ENCODE peak calls at places on chromosomes 12 and 14, in five cellular contexts. K is effector memory CD4-positive, alpha-beta T cell; L is fibroblast of lung; R is K562; A is adipocyte. O is an unnamed sample.
A peak's percentile ranks its signal among the peaks of the same experiment; 100 is the strongest.

GRCh38 chr12:106195638-106196037 is 52.2 kb downstream of the CKAP4 start:
- DNase-seq in R (no peak), A (peak; percentile 97), K (no peak), L (peak; percentile 69), O (peak; percentile 81)

GRCh38 chr12:13165578-13166120 is 30.9 kb upstream of the EMP1 start:
- DNase-seq in K (peak; percentile 17), A (peak; percentile 38), R (no peak), L (peak; percentile 79), O (no peak)

GRCh38 chr12:87671757-87672156 is 357.4 kb downstream of the C12orf50 start:
- DNase-seq in A (no peak), L (peak; percentile 88), R (no peak), K (no peak), O (no peak)

GRCh38 chr12:118164798-118165486 is 29.0 kb downstream of the PEBP1 start:
- DNase-seq in R (peak; percentile 25), A (peak; percentile 62), L (no peak), K (no peak), O (no peak)

GRCh38 chr14:100623961-100624360 is 36.7 kb upstream of the BEGAIN start:
- DNase-seq in A (no peak), L (no peak), K (no peak), R (no peak), O (no peak)

GRCh38 chr12:64669270-64669842 is 59.1 kb downstream of the RASSF3 start:
- DNase-seq in R (no peak), K (peak; percentile 47), A (no peak), L (no peak), O (no peak)

GRCh38 chr14:104885973-104886689 is 21.1 kb downstream of the CEP170B start:
- DNase-seq in K (no peak), R (no peak), A (no peak), L (no peak), O (no peak)

GRCh38 chr14:99515301-99516155 is 34.3 kb downstream of the CCNK start:
- DNase-seq in A (no peak), K (no peak), L (no peak), R (no peak), O (no peak)

GRCh38 chr14:105315941-105316562 is 1.5 kb downstream of the PACS2 start:
- DNase-seq in R (no peak), K (no peak), L (no peak), A (peak; percentile 7), O (no peak)

GRCh38 chr12:32296541-32296940 is 102.8 kb upstream of the FGD4 start:
- DNase-seq in L (no peak), R (no peak), K (no peak), A (no peak), O (no peak)

GRCh38 chr12:53298154-53298553 is 1.3 kb upstream of the MYG1 start:
- DNase-seq in K (no peak), L (peak; percentile 80), R (no peak), A (peak; percentile 83), O (no peak)

GRCh38 chr14:66072190-66072905 is 413.8 kb upstream of the CCDC196 start:
- DNase-seq in K (no peak), A (no peak), L (no peak), R (no peak), O (no peak)

GRCh38 chr12:94163850-94164249 is 15.5 kb downstream of the PLXNC1 start:
- DNase-seq in A (no peak), L (no peak), R (no peak), K (no peak), O (no peak)

GRCh38 chr12:57152408-57153038 is 5.1 kb upstream of the LRP1-AS start:
- DNase-seq in K (no peak), R (no peak), L (peak; percentile 65), A (peak; percentile 61), O (peak; percentile 51)

GRCh38 chr14:77965919-77966435 is 166.1 kb downstream of the ADCK1 start:
- DNase-seq in K (no peak), A (peak; percentile 19), R (peak; percentile 21), L (peak; percentile 42), O (no peak)
- H3K4me3 ChIP-seq in K (no peak overlapping the region), A (peak overlapping the region; percentile 72), R (no peak overlapping the region), L (peak overlapping the region; percentile 12), O (no peak overlapping the region)

GRCh38 chr12:46506198-46506597 is 133.6 kb upstream of the SLC38A2 start:
- DNase-seq in K (no peak), L (no peak), A (no peak), R (no peak), O (no peak)

GRCh38 chr12:46506961-46507360 is 134.4 kb upstream of the SLC38A2 start:
- DNase-seq in L (no peak), R (no peak), A (no peak), K (no peak), O (no peak)

GRCh38 chr12:46509135-46509534 is 136.6 kb upstream of the SLC38A2 start:
- DNase-seq in L (no peak), R (no peak), A (no peak), K (no peak), O (no peak)

GRCh38 chr12:46508651-46509050 is 136.1 kb upstream of the SLC38A2 start:
- DNase-seq in A (no peak), K (no peak), L (no peak), R (no peak), O (no peak)

DNA sequence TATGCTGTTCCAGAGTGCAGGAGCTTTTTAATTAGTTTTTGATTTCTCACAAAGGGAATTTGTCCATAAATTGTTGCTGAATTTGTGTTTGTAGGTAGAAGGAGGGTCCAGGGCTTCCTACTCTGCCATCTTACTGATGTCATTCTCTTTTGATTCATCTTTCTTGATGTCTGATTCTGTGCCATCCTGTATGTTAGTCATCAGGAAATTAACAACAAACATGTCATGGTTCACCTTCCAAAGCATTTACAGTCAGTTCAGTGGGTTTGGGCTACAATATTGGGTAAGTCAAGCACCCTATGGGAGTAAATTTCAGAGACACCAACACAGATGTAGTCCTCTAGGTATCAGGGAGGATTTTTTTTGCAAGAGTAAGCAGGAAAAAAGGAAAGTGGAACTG is 135.2 kb upstream of the SLC38A2 start:
- DNase-seq in A (no peak), K (no peak), R (no peak), L (no peak), O (no peak)
- H3K9me3 ChIP-seq in A (peaks cover 30% of the 10 kb centered on the region), K (peaks cover 3% of the 10 kb centered on the region), R (peaks cover 3% of the 10 kb centered on the region), L (peaks cover 2% of the 10 kb centered on the region), O (peaks cover 17% of the 10 kb centered on the region)

DNA sequence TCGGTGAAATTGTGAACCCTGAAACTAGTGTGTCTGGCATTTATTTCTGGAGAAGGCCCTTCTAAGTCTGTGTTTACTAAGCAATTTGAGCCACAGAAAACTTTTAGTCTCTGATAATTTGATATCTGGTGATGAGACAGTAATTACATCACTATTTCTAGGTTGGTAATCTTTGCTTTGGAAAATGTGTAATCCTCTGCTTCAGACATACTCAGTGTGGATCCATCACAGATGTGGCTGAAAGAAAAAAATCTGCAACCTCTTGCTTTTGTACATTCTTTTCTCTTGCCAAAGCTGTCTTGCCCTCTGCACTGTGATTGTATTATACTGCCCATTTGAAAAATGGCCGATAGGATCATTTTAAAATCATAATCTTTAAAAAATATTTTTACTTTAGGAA is 78.1 kb downstream of the PELI2 start:
- DNase-seq in K (no peak), A (peak; percentile 79), R (no peak), L (peak; percentile 58), O (no peak)
- H3K4me3 ChIP-seq in K (no peak overlapping the region), A (no peak overlapping the region), R (no peak overlapping the region), L (no peak overlapping the region), O (no peak overlapping the region)

DNA sequence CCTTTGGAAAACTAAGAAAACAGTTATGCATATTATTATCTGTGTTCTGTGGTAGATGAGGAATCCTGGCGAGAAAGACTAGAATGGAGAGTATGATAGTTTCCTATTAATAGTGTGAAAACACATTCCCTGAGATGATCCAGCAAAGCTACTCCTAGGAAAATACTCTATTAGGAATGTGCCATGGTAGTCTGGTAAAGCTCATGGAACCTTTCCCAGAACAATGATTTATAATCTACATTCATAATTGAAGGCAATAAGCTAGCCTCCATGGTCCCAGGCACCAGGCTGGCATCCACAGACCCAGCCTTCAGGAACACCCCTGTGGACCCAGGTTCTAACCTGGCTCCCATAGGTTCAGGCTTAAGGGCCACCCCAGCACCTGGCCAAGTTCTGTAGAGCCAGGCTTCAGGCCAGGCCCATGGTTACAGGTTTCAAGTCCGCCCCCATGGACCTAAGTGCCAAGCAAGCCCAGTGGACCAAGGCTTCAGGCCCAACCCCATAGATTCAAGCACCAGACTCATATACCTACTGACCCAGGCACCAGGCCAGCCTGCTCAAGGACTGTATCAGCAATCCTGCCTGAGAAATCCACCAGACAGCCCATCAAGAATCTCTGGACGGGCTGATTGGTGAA is 72.2 kb downstream of the ITPR2 start:
- DNase-seq in R (no peak), K (no peak), L (peak; percentile 33), A (no peak), O (no peak)
- H3K9me3 ChIP-seq in R (peaks cover 7% of the 10 kb centered on the region), K (peaks cover 6% of the 10 kb centered on the region), L (no peaks in the 10 kb centered on the region), A (peaks cover 20% of the 10 kb centered on the region), O (peaks cover 13% of the 10 kb centered on the region)

DNA sequence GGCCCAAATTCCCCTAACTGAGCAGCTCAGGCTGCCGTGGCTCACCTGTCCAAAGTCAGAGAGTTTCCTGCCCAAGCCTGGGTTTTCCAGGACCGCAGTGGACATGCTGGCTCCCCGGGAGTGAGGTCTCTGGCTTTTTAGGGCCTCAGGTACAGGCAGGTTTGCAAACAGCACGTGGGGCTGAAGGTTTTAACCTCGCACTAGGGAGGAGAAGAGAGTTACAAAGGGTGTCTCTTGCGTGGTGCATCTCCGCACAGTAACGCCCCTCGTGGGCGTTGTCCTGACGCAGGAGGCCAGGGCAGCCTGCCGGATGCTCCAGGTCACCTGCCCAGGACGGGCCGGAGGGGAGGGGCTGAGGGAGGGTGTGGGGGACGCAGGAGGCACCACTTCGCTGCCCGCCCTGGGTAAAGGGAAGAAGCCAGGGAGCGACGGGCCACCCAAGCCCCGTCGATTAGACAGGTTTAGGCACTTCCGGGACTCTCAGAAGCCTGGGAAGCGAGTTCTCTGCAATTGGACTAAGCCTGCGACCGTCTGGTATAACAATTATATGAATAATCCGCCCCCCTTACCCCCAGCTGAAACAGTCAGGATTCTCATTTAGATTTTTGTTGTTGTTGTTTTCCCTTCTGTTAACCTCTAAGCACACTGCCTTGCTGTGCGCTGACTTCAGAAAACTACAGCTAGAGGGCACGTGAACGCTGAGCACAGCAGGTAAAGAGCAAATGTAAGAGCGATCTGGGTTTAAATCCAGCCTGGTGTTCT is at the start of gene PAH:
- DNase-seq in R (peak; percentile 27), K (no peak), A (no peak), L (no peak), O (no peak)
- H3K4me3 ChIP-seq in R (peak within 1 kb of the TSS; percentile 29), K (peak within 1 kb of the TSS; percentile 49), A (peak within 1 kb of the TSS; percentile 27), L (no peak within 1 kb of the TSS), O (peak within 1 kb of the TSS; percentile 28)

GRCh38 chr12:7289743-7290142 is 14.1 kb upstream of the ACSM4 start:
- DNase-seq in A (no peak), K (no peak), R (no peak), L (no peak), O (no peak)
- H3K9me3 ChIP-seq in A (peaks cover 20% of the 10 kb centered on the region), K (no peaks in the 10 kb centered on the region), R (no peaks in the 10 kb centered on the region), L (no peaks in the 10 kb centered on the region), O (peaks cover 5% of the 10 kb centered on the region)

O was measured in tibial nerve.